ENCODE peak calls at places on chromosomes 12 and 14, in seven cellular contexts. E, S, C, J, G, V and I are unnamed samples.

GRCh38 chr12:93429852-93430251 is 11.9 kb downstream of the UBE2N start:
- DNase-seq in E (no peak), S (no peak), J (no peak), C (no peak), G (no peak), V (no peak), I (no peak)

GRCh38 chr12:27616356-27617150 is 79.7 kb upstream of the REP15 start:
- DNase-seq in C (peak), V (no peak), G (peak), J (no peak), E (no peak), S (no peak), I (no peak)

GRCh38 chr12:42213023-42213422 is 25.0 kb downstream of the YAF2 start:
- DNase-seq in J (no peak), C (peak), V (no peak), G (peak), E (no peak), S (peak), I (peak)

GRCh38 chr12:53337998-53338397 is 1.8 kb upstream of the SP7 start:
- DNase-seq in V (no peak), S (no peak), E (no peak), J (no peak), G (no peak), C (no peak), I (no peak)

GRCh38 chr12:55849616-55850015 is 6.9 kb upstream of the MMP19 start:
- DNase-seq in G (no peak), S (no peak), C (no peak), J (no peak), E (no peak), V (no peak), I (no peak)

GRCh38 chr12:49059385-49060232 is 985 bp downstream of the KMT2D start:
- DNase-seq in C (peak), G (peak), J (peak), V (no peak), E (no peak), S (no peak), I (no peak)

GRCh38 chr12:6333029-6333428 is 8.8 kb downstream of the TNFRSF1A start:
- DNase-seq in J (no peak), C (no peak), V (no peak), G (no peak), S (no peak), E (no peak), I (no peak)

GRCh38 chr12:53567961-53568360 is 58.2 kb downstream of the ATF7 start:
- DNase-seq in G (peak), E (no peak), V (no peak), J (no peak), S (no peak), C (no peak), I (no peak)

GRCh38 chr12:109115758-109116610 is at the start of gene ACACB:
- DNase-seq in E (peak), G (no peak), J (no peak), C (no peak), V (no peak), S (peak), I (no peak)

GRCh38 chr14:102778616-102779351 is 1.5 kb downstream of the TRAF3 start:
- DNase-seq in J (no peak), S (no peak), G (peak), E (no peak), C (no peak), V (no peak), I (no peak)

GRCh38 chr14:63956326-63956725 is 103.5 kb downstream of the SYNE2 start:
- DNase-seq in V (no peak), S (no peak), E (no peak), J (no peak), G (peak), C (no peak), I (no peak)

GRCh38 chr12:89134213-89134770 is 218.0 kb downstream of the DUSP6 start:
- DNase-seq in S (no peak), J (no peak), V (no peak), G (no peak), E (no peak), C (no peak), I (no peak)

GRCh38 chr12:124389537-124390441 is 94.9 kb downstream of the RFLNA start:
- DNase-seq in C (no peak), S (peak), G (no peak), J (no peak), E (no peak), V (no peak), I (no peak)

GRCh38 chr12:54002278-54002914 is 2.4 kb downstream of the HOXC9 start:
- DNase-seq in S (no peak), E (no peak), J (no peak), V (no peak), G (no peak), C (no peak), I (no peak)

GRCh38 chr12:120998435-120998834 is 17.9 kb downstream of the C12orf43 start:
- DNase-seq in S (no peak), V (no peak), E (no peak), G (no peak), C (no peak), J (no peak), I (no peak)

GRCh38 chr12:82817368-82817767 is 130.7 kb downstream of the TMTC2 start:
- DNase-seq in G (peak), J (no peak), E (no peak), S (no peak), C (no peak), V (no peak), I (peak)

GRCh38 chr14:55267816-55268215 is 3.4 kb upstream of the FBXO34 start:
- DNase-seq in J (no peak), V (no peak), E (no peak), G (peak), C (peak), S (no peak), I (no peak)

GRCh38 chr12:50249464-50250229 is 33.7 kb downstream of the LIMA1 start:
- DNase-seq in S (no peak), E (no peak), G (peak), J (no peak), V (no peak), C (no peak), I (peak)

GRCh38 chr14:61710853-61711817 is 15.8 kb downstream of the HIF1A start:
- DNase-seq in E (no peak), G (no peak), J (no peak), C (no peak), S (no peak), V (no peak), I (no peak)

GRCh38 chr14:90510208-90510607 is 113.4 kb downstream of the CALM1 start:
- DNase-seq in G (no peak), C (no peak), E (no peak), J (no peak), V (no peak), S (peak), I (no peak)

GRCh38 chr14:24430682-24431568 is 1.2 kb downstream of the KHNYN start:
- DNase-seq in J (peak), V (peak), E (peak), S (peak), C (peak), G (peak), I (peak)

GRCh38 chr12:63906876-63907275 is 62.4 kb downstream of the SRGAP1 start:
- DNase-seq in J (no peak), C (no peak), V (no peak), S (no peak), E (no peak), G (no peak), I (no peak)

GRCh38 chr14:56087824-56088571 is 30.2 kb upstream of the PELI2 start:
- DNase-seq in G (peak), J (no peak), S (no peak), C (no peak), E (no peak), V (no peak), I (peak)

GRCh38 chr14:104366931-104367810 is 212.4 kb upstream of the C14orf180 start:
- DNase-seq in C (no peak), E (no peak), J (no peak), G (no peak), S (no peak), V (no peak), I (no peak)

GRCh38 chr12:24864796-24865125 is 84.1 kb downstream of the BCAT1 start:
- DNase-seq in G (peak), C (peak), V (no peak), S (no peak), E (no peak), J (no peak), I (peak)

GRCh38 chr14:25846232-25846631 is 751.6 kb downstream of the NOVA1 start:
- DNase-seq in V (no peak), G (no peak), C (no peak), J (no peak), S (no peak), E (no peak), I (no peak)

GRCh38 chr14:59394268-59394667 is 70.9 kb downstream of the GPR135 start:
- DNase-seq in J (no peak), E (no peak), C (no peak), V (no peak), G (no peak), S (no peak), I (no peak)